ENCODE peak calls at places on chromosomes 4 and X, in nine cellular contexts. One of them, this sample, is unnamed.

GRCh38 chr4:169484485-169484884 is 127.9 kb downstream of the NEK1 start:
- DNase-seq in stimulated activated naive CD8-positive, alpha-beta T cell treated with anti-CD3 and anti-CD28 coated beads, Interleukin-15, Interleukin-2, amounts not matched to agents 100 U/mL and 50 U/mL, for 24 hours: no peak
- DNase-seq in activated CD4-positive, CD25-positive, alpha-beta regulatory T cell: no peak
- DNase-seq in anterior cingulate cortex: no peak
- DNase-seq in mesothelial cell of epicardium: no peak
- DNase-seq in thoracic aorta: no peak
- DNase-seq in Peyer's patch: no peak
- DNase-seq in hypothalamus: no peak
- DNase-seq in astrocyte of the spinal cord: peak; percentile 24
- DNase-seq in this sample: no peak

GRCh38 chr4:175745340-175745739 is 66.7 kb downstream of the GPM6A start:
- DNase-seq in anterior cingulate cortex: no peak
- DNase-seq in activated CD4-positive, CD25-positive, alpha-beta regulatory T cell: no peak
- DNase-seq in hypothalamus: no peak
- DNase-seq in stimulated activated naive CD8-positive, alpha-beta T cell treated with anti-CD3 and anti-CD28 coated beads, Interleukin-15, Interleukin-2, amounts not matched to agents 100 U/mL and 50 U/mL, for 24 hours: no peak
- DNase-seq in astrocyte of the spinal cord: no peak
- DNase-seq in thoracic aorta: no peak
- DNase-seq in Peyer's patch: no peak
- DNase-seq in mesothelial cell of epicardium: no peak
- DNase-seq in this sample: no peak

GRCh38 chr4:185950891-185951290 is 118.1 kb upstream of the TLR3 start:
- DNase-seq in activated CD4-positive, CD25-positive, alpha-beta regulatory T cell: no peak
- DNase-seq in stimulated activated naive CD8-positive, alpha-beta T cell treated with anti-CD3 and anti-CD28 coated beads, Interleukin-15, Interleukin-2, amounts not matched to agents 100 U/mL and 50 U/mL, for 24 hours: no peak
- DNase-seq in mesothelial cell of epicardium: no peak
- DNase-seq in hypothalamus: no peak
- DNase-seq in thoracic aorta: no peak
- DNase-seq in anterior cingulate cortex: no peak
- DNase-seq in astrocyte of the spinal cord: peak; percentile 62
- DNase-seq in Peyer's patch: no peak
- DNase-seq in this sample: no peak

GRCh38 chr4:186627226-186627865 is 72.0 kb upstream of the MTNR1A start:
- DNase-seq in stimulated activated naive CD8-positive, alpha-beta T cell treated with anti-CD3 and anti-CD28 coated beads, Interleukin-15, Interleukin-2, amounts not matched to agents 100 U/mL and 50 U/mL, for 24 hours: no peak
- DNase-seq in activated CD4-positive, CD25-positive, alpha-beta regulatory T cell: no peak
- DNase-seq in hypothalamus: no peak
- DNase-seq in anterior cingulate cortex: no peak
- DNase-seq in mesothelial cell of epicardium: no peak
- DNase-seq in astrocyte of the spinal cord: peak; percentile 49
- DNase-seq in Peyer's patch: no peak
- DNase-seq in thoracic aorta: no peak
- DNase-seq in this sample: no peak

GRCh38 chr4:176433983-176434382 is 114.2 kb downstream of the SPCS3 start:
- DNase-seq in mesothelial cell of epicardium: no peak
- DNase-seq in stimulated activated naive CD8-positive, alpha-beta T cell treated with anti-CD3 and anti-CD28 coated beads, Interleukin-15, Interleukin-2, amounts not matched to agents 100 U/mL and 50 U/mL, for 24 hours: no peak
- DNase-seq in thoracic aorta: no peak
- DNase-seq in astrocyte of the spinal cord: no peak
- DNase-seq in anterior cingulate cortex: no peak
- DNase-seq in hypothalamus: no peak
- DNase-seq in Peyer's patch: no peak
- DNase-seq in activated CD4-positive, CD25-positive, alpha-beta regulatory T cell: no peak
- DNase-seq in this sample: no peak

GRCh38 chrX:47863187-47863586 is 26.5 kb downstream of the ZNF81 start:
- DNase-seq in thoracic aorta: no peak
- DNase-seq in anterior cingulate cortex: no peak
- DNase-seq in mesothelial cell of epicardium: no peak
- DNase-seq in stimulated activated naive CD8-positive, alpha-beta T cell treated with anti-CD3 and anti-CD28 coated beads, Interleukin-15, Interleukin-2, amounts not matched to agents 100 U/mL and 50 U/mL, for 24 hours: no peak
- DNase-seq in astrocyte of the spinal cord: no peak
- DNase-seq in Peyer's patch: no peak
- DNase-seq in hypothalamus: no peak
- DNase-seq in activated CD4-positive, CD25-positive, alpha-beta regulatory T cell: no peak
- DNase-seq in this sample: no peak

GRCh38 chr4:87103691-87104187 is 116.7 kb downstream of the KLHL8 start:
- DNase-seq in mesothelial cell of epicardium: no peak
- DNase-seq in astrocyte of the spinal cord: peak; percentile 91
- DNase-seq in hypothalamus: no peak
- DNase-seq in activated CD4-positive, CD25-positive, alpha-beta regulatory T cell: no peak
- DNase-seq in Peyer's patch: no peak
- DNase-seq in anterior cingulate cortex: no peak
- DNase-seq in stimulated activated naive CD8-positive, alpha-beta T cell treated with anti-CD3 and anti-CD28 coated beads, Interleukin-15, Interleukin-2, amounts not matched to agents 100 U/mL and 50 U/mL, for 24 hours: no peak
- DNase-seq in thoracic aorta: no peak
- DNase-seq in this sample: no peak

GRCh38 chr4:8267077-8267476 is 2.5 kb upstream of the HTRA3 start:
- DNase-seq in activated CD4-positive, CD25-positive, alpha-beta regulatory T cell: no peak
- DNase-seq in anterior cingulate cortex: no peak
- DNase-seq in Peyer's patch: peak; percentile 18
- DNase-seq in mesothelial cell of epicardium: peak; percentile 45
- DNase-seq in astrocyte of the spinal cord: peak; percentile 22
- DNase-seq in hypothalamus: no peak
- DNase-seq in thoracic aorta: no peak
- DNase-seq in stimulated activated naive CD8-positive, alpha-beta T cell treated with anti-CD3 and anti-CD28 coated beads, Interleukin-15, Interleukin-2, amounts not matched to agents 100 U/mL and 50 U/mL, for 24 hours: peak; percentile 57
- DNase-seq in this sample: peak; percentile 69

GRCh38 chr4:73864365-73864764 is 4.8 kb upstream of the CXCL1 start:
- DNase-seq in activated CD4-positive, CD25-positive, alpha-beta regulatory T cell: no peak
- DNase-seq in astrocyte of the spinal cord: peak; percentile 19
- DNase-seq in mesothelial cell of epicardium: no peak
- DNase-seq in Peyer's patch: no peak
- DNase-seq in stimulated activated naive CD8-positive, alpha-beta T cell treated with anti-CD3 and anti-CD28 coated beads, Interleukin-15, Interleukin-2, amounts not matched to agents 100 U/mL and 50 U/mL, for 24 hours: no peak
- DNase-seq in hypothalamus: no peak
- DNase-seq in anterior cingulate cortex: no peak
- DNase-seq in thoracic aorta: no peak
- DNase-seq in this sample: no peak

GRCh38 chr4:47525154-47525819 is 40.2 kb downstream of the ATP10D start:
- DNase-seq in stimulated activated naive CD8-positive, alpha-beta T cell treated with anti-CD3 and anti-CD28 coated beads, Interleukin-15, Interleukin-2, amounts not matched to agents 100 U/mL and 50 U/mL, for 24 hours: no peak
- DNase-seq in hypothalamus: no peak
- DNase-seq in thoracic aorta: no peak
- DNase-seq in activated CD4-positive, CD25-positive, alpha-beta regulatory T cell: no peak
- DNase-seq in mesothelial cell of epicardium: no peak
- DNase-seq in anterior cingulate cortex: no peak
- DNase-seq in Peyer's patch: no peak
- DNase-seq in astrocyte of the spinal cord: peak; percentile 93
- DNase-seq in this sample: no peak

GRCh38 chr4:4455199-4455865 is 68.4 kb downstream of the NSG1 start:
- DNase-seq in anterior cingulate cortex: no peak
- DNase-seq in activated CD4-positive, CD25-positive, alpha-beta regulatory T cell: no peak
- DNase-seq in astrocyte of the spinal cord: no peak
- DNase-seq in stimulated activated naive CD8-positive, alpha-beta T cell treated with anti-CD3 and anti-CD28 coated beads, Interleukin-15, Interleukin-2, amounts not matched to agents 100 U/mL and 50 U/mL, for 24 hours: no peak
- DNase-seq in thoracic aorta: no peak
- DNase-seq in Peyer's patch: no peak
- DNase-seq in mesothelial cell of epicardium: no peak
- DNase-seq in hypothalamus: no peak
- DNase-seq in this sample: no peak

GRCh38 chr4:1873291-1873690 is 2.1 kb downstream of the NSD2 start:
- DNase-seq in thoracic aorta: no peak
- DNase-seq in activated CD4-positive, CD25-positive, alpha-beta regulatory T cell: no peak
- DNase-seq in mesothelial cell of epicardium: no peak
- DNase-seq in Peyer's patch: no peak
- DNase-seq in astrocyte of the spinal cord: no peak
- DNase-seq in anterior cingulate cortex: no peak
- DNase-seq in stimulated activated naive CD8-positive, alpha-beta T cell treated with anti-CD3 and anti-CD28 coated beads, Interleukin-15, Interleukin-2, amounts not matched to agents 100 U/mL and 50 U/mL, for 24 hours: no peak
- DNase-seq in hypothalamus: no peak
- DNase-seq in this sample: no peak

GRCh38 chrX:41781500-41781899 is 57.5 kb downstream of the GPR82 start:
- DNase-seq in thoracic aorta: no peak
- DNase-seq in stimulated activated naive CD8-positive, alpha-beta T cell treated with anti-CD3 and anti-CD28 coated beads, Interleukin-15, Interleukin-2, amounts not matched to agents 100 U/mL and 50 U/mL, for 24 hours: no peak
- DNase-seq in astrocyte of the spinal cord: peak; percentile 46
- DNase-seq in hypothalamus: no peak
- DNase-seq in anterior cingulate cortex: no peak
- DNase-seq in mesothelial cell of epicardium: no peak
- DNase-seq in Peyer's patch: no peak
- DNase-seq in activated CD4-positive, CD25-positive, alpha-beta regulatory T cell: no peak
- DNase-seq in this sample: peak; percentile 17

GRCh38 chr4:121784401-121784800 is 16.7 kb upstream of the EXOSC9 start:
- DNase-seq in stimulated activated naive CD8-positive, alpha-beta T cell treated with anti-CD3 and anti-CD28 coated beads, Interleukin-15, Interleukin-2, amounts not matched to agents 100 U/mL and 50 U/mL, for 24 hours: no peak
- DNase-seq in activated CD4-positive, CD25-positive, alpha-beta regulatory T cell: no peak
- DNase-seq in mesothelial cell of epicardium: no peak
- DNase-seq in anterior cingulate cortex: no peak
- DNase-seq in thoracic aorta: no peak
- DNase-seq in hypothalamus: no peak
- DNase-seq in astrocyte of the spinal cord: no peak
- DNase-seq in Peyer's patch: no peak
- DNase-seq in this sample: no peak

GRCh38 chr4:85901500-85901899 is 426.6 kb downstream of the ARHGAP24 start:
- DNase-seq in hypothalamus: no peak
- DNase-seq in stimulated activated naive CD8-positive, alpha-beta T cell treated with anti-CD3 and anti-CD28 coated beads, Interleukin-15, Interleukin-2, amounts not matched to agents 100 U/mL and 50 U/mL, for 24 hours: no peak
- DNase-seq in thoracic aorta: no peak
- DNase-seq in anterior cingulate cortex: no peak
- DNase-seq in mesothelial cell of epicardium: no peak
- DNase-seq in activated CD4-positive, CD25-positive, alpha-beta regulatory T cell: no peak
- DNase-seq in astrocyte of the spinal cord: peak; percentile 7
- DNase-seq in Peyer's patch: no peak
- DNase-seq in this sample: no peak

GRCh38 chrX:45801554-45801953 is 600.9 kb upstream of the DIPK2B start:
- DNase-seq in stimulated activated naive CD8-positive, alpha-beta T cell treated with anti-CD3 and anti-CD28 coated beads, Interleukin-15, Interleukin-2, amounts not matched to agents 100 U/mL and 50 U/mL, for 24 hours: no peak
- DNase-seq in activated CD4-positive, CD25-positive, alpha-beta regulatory T cell: no peak
- DNase-seq in astrocyte of the spinal cord: peak; percentile 49
- DNase-seq in hypothalamus: no peak
- DNase-seq in Peyer's patch: no peak
- DNase-seq in mesothelial cell of epicardium: no peak
- DNase-seq in anterior cingulate cortex: no peak
- DNase-seq in thoracic aorta: no peak
- DNase-seq in this sample: no peak

GRCh38 chr4:54929459-54929858 is 195.9 kb downstream of the KDR start:
- DNase-seq in Peyer's patch: no peak
- DNase-seq in thoracic aorta: no peak
- DNase-seq in anterior cingulate cortex: peak; percentile 10
- DNase-seq in astrocyte of the spinal cord: no peak
- DNase-seq in hypothalamus: no peak
- DNase-seq in stimulated activated naive CD8-positive, alpha-beta T cell treated with anti-CD3 and anti-CD28 coated beads, Interleukin-15, Interleukin-2, amounts not matched to agents 100 U/mL and 50 U/mL, for 24 hours: no peak
- DNase-seq in mesothelial cell of epicardium: no peak
- DNase-seq in activated CD4-positive, CD25-positive, alpha-beta regulatory T cell: no peak
- DNase-seq in this sample: no peak

GRCh38 chr4:102541708-102542107 is 40.5 kb downstream of the NFKB1 start:
- DNase-seq in hypothalamus: no peak
- DNase-seq in activated CD4-positive, CD25-positive, alpha-beta regulatory T cell: no peak
- DNase-seq in Peyer's patch: no peak
- DNase-seq in anterior cingulate cortex: no peak
- DNase-seq in mesothelial cell of epicardium: no peak
- DNase-seq in astrocyte of the spinal cord: no peak
- DNase-seq in stimulated activated naive CD8-positive, alpha-beta T cell treated with anti-CD3 and anti-CD28 coated beads, Interleukin-15, Interleukin-2, amounts not matched to agents 100 U/mL and 50 U/mL, for 24 hours: no peak
- DNase-seq in thoracic aorta: no peak
- DNase-seq in this sample: peak; percentile 31

GRCh38 chr4:53622739-53623151 is 31.5 kb upstream of the LNX1 start:
- DNase-seq in thoracic aorta: no peak
- DNase-seq in Peyer's patch: no peak
- DNase-seq in mesothelial cell of epicardium: no peak
- DNase-seq in activated CD4-positive, CD25-positive, alpha-beta regulatory T cell: no peak
- DNase-seq in anterior cingulate cortex: no peak
- DNase-seq in astrocyte of the spinal cord: peak; percentile 29
- DNase-seq in stimulated activated naive CD8-positive, alpha-beta T cell treated with anti-CD3 and anti-CD28 coated beads, Interleukin-15, Interleukin-2, amounts not matched to agents 100 U/mL and 50 U/mL, for 24 hours: no peak
- DNase-seq in hypothalamus: no peak
- DNase-seq in this sample: no peak

GRCh38 chr4:129094347-129094746 is 1.0 kb upstream of the SCLT1 start:
- DNase-seq in astrocyte of the spinal cord: peak; percentile 7
- DNase-seq in hypothalamus: no peak
- DNase-seq in mesothelial cell of epicardium: no peak
- DNase-seq in stimulated activated naive CD8-positive, alpha-beta T cell treated with anti-CD3 and anti-CD28 coated beads, Interleukin-15, Interleukin-2, amounts not matched to agents 100 U/mL and 50 U/mL, for 24 hours: no peak
- DNase-seq in anterior cingulate cortex: no peak
- DNase-seq in thoracic aorta: no peak
- DNase-seq in Peyer's patch: no peak
- DNase-seq in activated CD4-positive, CD25-positive, alpha-beta regulatory T cell: no peak
- DNase-seq in this sample: no peak

This sample was measured in activated CD8-positive, alpha-beta T cell treated with anti-CD3 and anti-CD28 coated beads for 36 hours.